ENCODE peak calls at places on chromosomes 3 and 15, in four cellular contexts. T is neural progenitor cell, J is renal cortical epithelial cell, H is EH. G is an unnamed sample.

GRCh38 chr3:50567011-50567385 is 549 bp downstream of the C3orf18 start:
- DNase-seq in H (no peak), T (no peak), J (no peak), G (no peak)

GRCh38 chr3:187966636-187967035 is 187.3 kb upstream of the LPP start:
- DNase-seq in J (no peak), T (no peak), H (no peak), G (peak; percentile 20)

GRCh38 chr15:28033443-28033842 is 65.7 kb downstream of the OCA2 start:
- DNase-seq in H (no peak), J (no peak), T (no peak), G (no peak)

GRCh38 chr15:48785195-48785594 is 25.7 kb downstream of the CEP152 start:
- DNase-seq in T (no peak), J (no peak), H (no peak), G (no peak)

GRCh38 chr15:48149858-48150257 is 28.2 kb downstream of the MYEF2 start:
- DNase-seq in J (peak; percentile 34), T (no peak), H (peak; percentile 77), G (no peak)

GRCh38 chr15:82551646-82552247 is 11.5 kb upstream of the RPS17 start:
- DNase-seq in T (no peak), J (no peak), H (no peak), G (no peak)

GRCh38 chr3:180421221-180421620 is 180.7 kb upstream of the TTC14 start:
- DNase-seq in H (no peak), T (no peak), J (no peak), G (no peak)

GRCh38 chr3:147189016-147189415 is 217.3 kb downstream of the ZIC4 start:
- DNase-seq in J (no peak), H (peak; percentile 36), T (no peak), G (no peak)

GRCh38 chr15:33722005-33722672 is 246.2 kb upstream of the CHRM5 start:
- DNase-seq in J (peak; percentile 98), T (no peak), H (peak; percentile 74), G (no peak)

GRCh38 chr15:72782993-72783562 is 480 bp downstream of the ADPGK start:
- DNase-seq in J (peak; percentile 43), T (no peak), H (peak; percentile 46), G (no peak)

GRCh38 chr3:113514265-113514769 is 639 bp downstream of the SPICE1 start:
- DNase-seq in H (no peak), T (no peak), J (peak; percentile 30), G (no peak)

G was measured in NCI-H2081.